ENCODE peak calls at places on chromosomes 4 and X, in five cellular contexts. P is substantia nigra; L is activated T-helper 1 cell treated with anti-CD3 and anti-CD28 coated beads, Interleukin-2, amount 50 U/mL, for 16 hours; H is omental fat pad; C is RPMI7951. U is an unnamed sample.

GRCh38 chr4:181194096-181194495 is 1049.1 kb upstream of the TENM3 start:
- DNase-seq in P (no peak), L (no peak), H (no peak), C (no peak), U (no peak)

GRCh38 chr4:3225946-3226345 is 23.0 kb upstream of the MSANTD1 start:
- DNase-seq in P (no peak), L (no peak), H (no peak), C (no peak), U (no peak)

GRCh38 chr4:141240671-141241070 is 20.0 kb downstream of the ZNF330 start:
- DNase-seq in P (no peak), L (no peak), H (no peak), C (no peak), U (no peak)

GRCh38 chr4:175671491-175671934 is 140.6 kb downstream of the GPM6A start:
- DNase-seq in P (no peak), L (no peak), H (no peak), C (no peak), U (no peak)

GRCh38 chrX:49999048-49999447 is 76.7 kb downstream of the CLCN5 start:
- DNase-seq in P (no peak), L (no peak), H (no peak), C (no peak), U (no peak)

GRCh38 chrX:42499620-42500019 is 278.3 kb downstream of the PPP1R2C start:
- DNase-seq in P (no peak), L (no peak), H (no peak), C (no peak), U (no peak)

GRCh38 chrX:18389968-18390367 is 35.4 kb upstream of the CDKL5 start:
- DNase-seq in P (no peak), L (no peak), H (no peak), C (no peak), U (no peak)

GRCh38 chrX:14963447-14964236 is 90.4 kb downstream of the MOSPD2 start:
- DNase-seq in P (no peak), L (no peak), H (no peak), C (peak; percentile 80), U (peak; percentile 67)

GRCh38 chrX:153964105-153964504 is 7.5 kb downstream of the HCFC1 start:
- DNase-seq in P (no peak), L (no peak), H (no peak), C (no peak), U (no peak)

GRCh38 chrX:154002215-154002719 is 17.4 kb downstream of the IRAK1 start:
- DNase-seq in P (no peak), L (no peak), H (no peak), C (peak; percentile 77), U (peak; percentile 18)

GRCh38 chrX:66110112-66110511 is 53.9 kb upstream of the HEPH start:
- DNase-seq in P (no peak), L (no peak), H (no peak), C (peak; percentile 7), U (peak; percentile 28)

GRCh38 chr4:160129439-160129838 is 1026.6 kb downstream of the RAPGEF2 start:
- DNase-seq in P (no peak), L (no peak), H (no peak), C (no peak), U (no peak)

GRCh38 chrX:24216037-24216436 is 66.5 kb downstream of the ZFX start:
- DNase-seq in P (no peak), L (no peak), H (no peak), C (no peak), U (no peak)

GRCh38 chr4:14701896-14702295 is 300.4 kb upstream of the CPEB2 start:
- DNase-seq in P (no peak), L (no peak), H (no peak), C (peak; percentile 6), U (no peak)

GRCh38 chrX:128975716-128976115 is 547.6 kb downstream of the SMARCA1 start:
- DNase-seq in P (no peak), L (no peak), H (no peak), C (no peak), U (peak; percentile 9)

GRCh38 chr4:15006416-15007024 is 4.2 kb downstream of the CPEB2 start:
- DNase-seq in P (no peak), L (no peak), H (no peak), C (peak; percentile 14), U (no peak)

GRCh38 chr4:172998527-172999469 is 169.8 kb upstream of the GALNT7 start:
- DNase-seq in P (no peak), L (no peak), H (no peak), C (peak; percentile 17), U (no peak)

GRCh38 chr4:41134581-41134980 is 79.8 kb downstream of the APBB2 start:
- DNase-seq in P (no peak), L (no peak), H (no peak), C (peak; percentile 43), U (no peak)

GRCh38 chrX:10633722-10634121 is 13.3 kb upstream of the MID1 start:
- DNase-seq in P (no peak), L (no peak), H (no peak), C (peak; percentile 87), U (peak; percentile 78)

GRCh38 chr4:69781458-69782418 is 21.3 kb upstream of the SULT1B1 start:
- DNase-seq in P (no peak), L (no peak), H (no peak), C (no peak), U (no peak)

GRCh38 chr4:111618908-111619307 is 526.3 kb upstream of the FAM241A start:
- DNase-seq in P (no peak), L (no peak), H (no peak), C (no peak), U (no peak)

GRCh38 chrX:19677121-19677520 is 161.8 kb upstream of the MAP3K15 start:
- DNase-seq in P (no peak), L (no peak), H (no peak), C (no peak), U (no peak)

GRCh38 chr4:184434496-184435066 is 39.8 kb downstream of the IRF2 start:
- DNase-seq in P (no peak), L (no peak), H (no peak), C (no peak), U (no peak)

GRCh38 chr4:88803600-88804096 is 106.0 kb upstream of the NAP1L5 start:
- DNase-seq in P (no peak), L (no peak), H (no peak), C (peak; percentile 61), U (no peak)

GRCh38 chrX:41449615-41450014 is 2.5 kb downstream of the NYX start:
- DNase-seq in P (no peak), L (no peak), H (no peak), C (peak; percentile 28), U (no peak)

GRCh38 chr4:77308843-77309242 is 151.8 kb downstream of the CCNG2 start:
- DNase-seq in P (no peak), L (no peak), H (no peak), C (peak; percentile 38), U (peak; percentile 82)

GRCh38 chr4:32148120-32148666 is 1428.0 kb downstream of the PCDH7 start:
- DNase-seq in P (no peak), L (no peak), H (no peak), C (peak; percentile 2), U (peak; percentile 7)

GRCh38 chr4:159281781-159282180 is 178.9 kb downstream of the RAPGEF2 start:
- DNase-seq in P (no peak), L (no peak), H (no peak), C (no peak), U (peak; percentile 69)

GRCh38 chr4:152719291-152719690 is 39.5 kb upstream of the TMEM154 start:
- DNase-seq in P (no peak), L (no peak), H (no peak), C (no peak), U (no peak)

GRCh38 chr4:101366331-101366730 is 19.0 kb upstream of the PPP3CA start:
- DNase-seq in P (no peak), L (no peak), H (no peak), C (no peak), U (no peak)

GRCh38 chrX:103789004-103789403 is 12.4 kb downstream of the PLP1 start:
- DNase-seq in P (no peak), L (no peak), H (no peak), C (no peak), U (no peak)

GRCh38 chr4:98615991-98616390 is 42.4 kb downstream of the TSPAN5 start:
- DNase-seq in P (no peak), L (no peak), H (no peak), C (no peak), U (no peak)

U was measured in COLO829.